ENCODE peak calls at places on chromosomes 6 and 20, in nine cellular contexts. Q is osteocyte, D is PC-9, F is esophagus squamous epithelium, E is DND-41, H is AG04450, J is left lung, V is AG09309, T is mammary epithelial cell. S is an unnamed sample.

GRCh38 chr20:362271-363254 is 15.7 kb downstream of the NRSN2 start:
- DNase-seq in Q (no peak), D (peak), F (peak), E (peak), H (no peak), J (peak), V (no peak), T (peak), S (no peak)

GRCh38 chr20:52569201-52569600 is 377.6 kb upstream of the ZFP64 start:
- DNase-seq in Q (no peak), D (no peak), F (no peak), E (no peak), H (no peak), J (no peak), V (no peak), T (no peak), S (no peak)

GRCh38 chr20:49676581-49677291 is 36.9 kb downstream of the B4GALT5 start:
- DNase-seq in Q (no peak), D (no peak), F (no peak), E (no peak), H (no peak), J (no peak), V (no peak), T (peak), S (no peak)

GRCh38 chr6:30744054-30744805 is at the start of gene IER3:
- DNase-seq in Q (peak), D (peak), F (no peak), E (peak), H (peak), J (peak), V (peak), T (peak), S (peak)

GRCh38 chr6:52571099-52571755 is 5.6 kb downstream of the TRAM2 start:
- DNase-seq in Q (no peak), D (no peak), F (no peak), E (peak), H (no peak), J (no peak), V (no peak), T (no peak), S (no peak)

GRCh38 chr6:129321303-129321702 is 388.7 kb downstream of the ARHGAP18 start:
- DNase-seq in Q (no peak), D (no peak), F (no peak), E (no peak), H (no peak), J (no peak), V (no peak), T (no peak), S (no peak)

GRCh38 chr6:10441004-10441654 is 26.3 kb upstream of the TFAP2A start:
- DNase-seq in Q (no peak), D (peak), F (no peak), E (no peak), H (peak), J (no peak), V (peak), T (peak), S (peak)

GRCh38 chr20:62640870-62641748 is 1.2 kb upstream of the SLCO4A1 start:
- DNase-seq in Q (no peak), D (no peak), F (no peak), E (no peak), H (no peak), J (peak), V (no peak), T (no peak), S (no peak)

GRCh38 chr6:128740951-128741350 is 142.0 kb upstream of the LAMA2 start:
- DNase-seq in Q (no peak), D (no peak), F (no peak), E (no peak), H (no peak), J (no peak), V (no peak), T (no peak), S (no peak)

GRCh38 chr20:62080249-62080993 is 14.7 kb upstream of the TAF4 start:
- DNase-seq in Q (no peak), D (no peak), F (no peak), E (no peak), H (no peak), J (no peak), V (no peak), T (no peak), S (no peak)

GRCh38 chr6:52325695-52326471 is 36.1 kb upstream of the PAQR8 start:
- DNase-seq in Q (no peak), D (no peak), F (no peak), E (no peak), H (no peak), J (no peak), V (no peak), T (no peak), S (no peak)

GRCh38 chr20:3239867-3240775 is 1.1 kb upstream of the SLC4A11 start:
- DNase-seq in Q (no peak), D (no peak), F (no peak), E (no peak), H (no peak), J (peak), V (no peak), T (peak), S (no peak)

GRCh38 chr20:3237011-3237957 is 1.7 kb downstream of the SLC4A11 start:
- DNase-seq in Q (no peak), D (peak), F (no peak), E (no peak), H (no peak), J (no peak), V (no peak), T (no peak), S (no peak)

GRCh38 chr20:3238616-3239025 is 369 bp downstream of the SLC4A11 start:
- DNase-seq in Q (no peak), D (peak), F (no peak), E (no peak), H (no peak), J (peak), V (no peak), T (peak), S (no peak)

GRCh38 chr20:3239026-3239866 is at the start of gene SLC4A11:
- DNase-seq in Q (no peak), D (peak), F (no peak), E (no peak), H (no peak), J (peak), V (no peak), T (peak), S (peak)

DNA sequence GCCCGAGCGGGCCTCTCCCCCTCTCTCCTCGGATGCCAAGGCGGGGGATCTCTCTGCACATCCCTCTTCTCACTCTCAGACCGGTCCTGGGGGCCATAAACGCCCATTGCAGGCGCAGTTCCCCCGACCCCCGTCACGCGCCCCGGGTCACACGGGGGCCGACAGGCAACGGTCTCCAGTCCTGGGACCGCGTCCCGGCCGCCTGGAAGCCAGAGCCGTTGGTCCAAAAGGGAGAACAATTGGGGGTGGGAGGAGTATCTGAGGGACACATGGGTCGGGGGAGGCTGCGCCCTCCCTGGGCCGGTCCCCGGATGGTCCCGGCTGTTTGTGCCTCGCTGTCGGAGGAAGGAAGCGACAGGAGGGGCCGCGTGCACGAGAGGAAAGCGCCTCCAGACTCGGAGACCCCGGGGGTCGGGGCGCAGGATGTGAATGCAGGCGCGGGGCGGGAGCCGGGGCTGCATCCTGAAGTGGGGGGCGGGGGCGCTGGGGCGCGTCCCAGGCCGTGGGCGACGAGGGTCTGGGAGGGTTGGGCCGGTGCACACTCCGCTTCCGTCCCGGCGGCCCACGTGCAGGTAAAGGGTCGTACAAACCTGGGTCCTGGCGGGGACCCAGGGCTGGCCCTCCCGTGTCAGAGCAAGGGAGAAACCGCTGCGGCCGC is 903 bp downstream of the SLC4A11 start:
- DNase-seq in Q (no peak), D (no peak), F (no peak), E (no peak), H (no peak), J (peak), V (no peak), T (no peak), S (no peak)
- TF ChIP-seq CTCF in Q (no peak), D (no peak), F (no peak), E (no peak), H (no peak), J (no peak), V (no peak), T (no peak), S (no peak)

GRCh38 chr6:163459007-163459406 is 44.5 kb downstream of the QKI start:
- DNase-seq in Q (no peak), D (no peak), F (no peak), E (no peak), H (no peak), J (no peak), V (no peak), T (no peak), S (no peak)

GRCh38 chr6:163460307-163460782 is 45.8 kb downstream of the QKI start:
- DNase-seq in Q (no peak), D (no peak), F (no peak), E (peak), H (no peak), J (no peak), V (no peak), T (no peak), S (no peak)

GRCh38 chr6:163459536-163459935 is 45.0 kb downstream of the QKI start:
- DNase-seq in Q (no peak), D (no peak), F (no peak), E (no peak), H (no peak), J (no peak), V (no peak), T (no peak), S (no peak)

GRCh38 chr6:163455553-163455952 is 41.0 kb downstream of the QKI start:
- DNase-seq in Q (no peak), D (no peak), F (no peak), E (no peak), H (no peak), J (no peak), V (no peak), T (no peak), S (no peak)

DNA sequence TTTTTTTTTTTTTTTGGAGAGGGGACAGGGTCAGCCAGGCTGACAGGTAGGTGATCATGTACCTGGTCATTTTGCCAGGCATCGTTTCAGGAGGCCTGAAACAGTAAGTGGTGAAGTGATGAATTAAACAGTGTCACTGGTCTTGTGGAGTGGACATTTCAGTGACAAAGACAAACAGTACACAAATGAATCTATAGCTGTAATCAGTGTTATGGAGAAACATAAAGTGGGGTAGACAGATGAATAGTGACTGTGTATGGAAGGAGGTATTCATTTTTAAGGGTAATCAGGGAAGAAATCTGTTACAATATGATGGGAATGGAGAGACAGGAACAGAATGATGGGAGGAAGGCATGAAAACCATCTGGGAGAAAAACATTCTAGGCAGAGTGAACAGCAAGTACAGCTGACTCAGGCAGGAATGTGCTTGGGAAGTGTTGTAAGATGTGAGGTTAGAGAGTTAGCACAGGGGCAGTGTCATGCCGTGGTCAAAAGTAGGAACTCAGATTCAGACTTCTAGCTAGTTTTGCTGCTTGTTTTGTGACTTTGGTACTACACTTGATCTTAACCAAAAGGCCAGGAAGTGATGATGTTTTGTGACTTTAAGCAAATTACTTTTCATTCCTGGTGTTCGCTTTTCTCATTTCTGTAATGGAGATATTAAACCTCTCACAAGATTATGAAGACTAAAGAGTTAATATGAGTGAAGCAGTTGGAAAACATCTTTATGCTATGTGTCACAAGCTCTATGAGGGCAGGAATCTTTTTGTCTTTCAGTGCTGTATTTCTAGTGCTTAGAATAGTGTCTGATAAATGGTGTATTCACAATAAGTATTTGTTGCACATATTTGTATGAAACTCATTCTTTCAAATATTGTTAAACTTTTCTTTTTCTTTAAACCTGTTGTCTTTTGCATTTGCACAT is 43.4 kb downstream of the QKI start:
- DNase-seq in Q (no peak), D (no peak), F (no peak), E (no peak), H (peak), J (no peak), V (peak), T (peak), S (peak)
- TF ChIP-seq CTCF in Q (no peak), D (no peak), F (no peak), E (no peak), H (peak), J (no peak), V (no peak), T (no peak), S (no peak)

DNA sequence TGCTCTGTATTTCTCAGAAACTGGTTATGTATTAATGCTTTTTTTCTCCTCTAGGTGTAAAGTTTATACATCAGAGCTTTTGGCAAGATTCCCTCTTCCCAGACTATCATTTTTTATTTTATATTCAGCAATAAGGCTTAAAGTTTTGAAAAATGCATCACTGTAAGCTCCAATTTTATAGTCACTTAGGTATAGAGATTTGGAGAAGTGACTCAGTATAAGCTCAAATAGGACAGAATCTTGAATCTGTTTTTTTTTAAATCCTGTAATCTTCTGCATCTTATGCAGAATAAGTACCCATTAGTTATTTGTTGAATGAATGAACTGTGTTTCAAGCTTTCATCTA is 1.0 kb downstream of the NCOA7 start:
- DNase-seq in Q (no peak), D (no peak), F (no peak), E (no peak), H (no peak), J (no peak), V (no peak), T (no peak), S (no peak)
- TF ChIP-seq CTCF in Q (no peak), D (peak), F (no peak), E (no peak), H (no peak), J (no peak), V (no peak), T (no peak), S (no peak)

DNA sequence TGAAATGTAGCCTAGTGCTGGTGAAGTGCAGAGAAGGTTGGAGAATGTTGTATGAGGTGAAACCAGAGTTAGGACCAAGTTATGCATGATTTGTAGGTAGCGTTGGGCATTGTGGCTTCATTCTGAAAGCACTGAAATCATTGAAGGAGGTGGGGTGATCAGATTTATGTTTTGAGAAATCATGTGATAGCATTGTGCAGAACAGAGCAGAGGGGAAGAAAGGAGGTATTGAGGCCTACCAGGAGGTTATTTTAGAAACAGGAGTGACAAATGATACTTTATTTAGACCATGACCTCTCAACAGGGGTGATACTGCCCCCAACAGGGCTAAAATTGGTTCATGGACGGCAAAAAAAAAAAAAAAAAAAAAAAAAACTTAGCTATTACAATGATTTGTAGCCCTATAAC is 15.6 kb upstream of the HMGN3 start:
- DNase-seq in Q (no peak), D (no peak), F (no peak), E (no peak), H (no peak), J (no peak), V (no peak), T (no peak), S (no peak)
- TF ChIP-seq CTCF in Q (no peak), D (no peak), F (no peak), E (peak), H (peak), J (no peak), V (no peak), T (no peak), S (no peak)

DNA sequence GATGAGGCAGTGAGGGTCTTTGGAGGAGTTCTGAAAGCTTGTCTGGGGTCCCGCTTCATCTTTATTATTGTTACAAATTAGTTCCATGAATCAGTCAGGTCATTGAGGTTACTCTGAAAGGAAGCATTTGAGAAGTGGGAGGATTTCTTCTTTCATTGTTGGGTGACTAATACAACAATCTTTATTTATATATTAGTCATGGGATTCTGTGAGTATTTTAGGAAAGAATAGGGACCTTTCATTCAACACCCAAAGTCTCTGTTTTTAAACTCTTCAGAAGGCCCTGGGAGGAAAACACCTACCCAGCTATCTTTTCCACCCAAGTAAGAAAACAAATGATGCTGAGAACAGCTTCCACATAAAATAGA is 98.3 kb downstream of the SOD2 start:
- DNase-seq in Q (no peak), D (no peak), F (no peak), E (no peak), H (no peak), J (no peak), V (peak), T (peak), S (no peak)
- TF ChIP-seq CTCF in Q (no peak), D (no peak), F (no peak), E (no peak), H (no peak), J (no peak), V (no peak), T (no peak), S (no peak)

GRCh38 chr6:15266423-15266996 is 20.6 kb downstream of the JARID2 start:
- DNase-seq in Q (no peak), D (no peak), F (no peak), E (no peak), H (no peak), J (no peak), V (no peak), T (no peak), S (no peak)
- TF ChIP-seq CTCF in Q (no peak), D (no peak), F (no peak), E (no peak), H (no peak), J (no peak), V (no peak), T (no peak), S (no peak)

DNA sequence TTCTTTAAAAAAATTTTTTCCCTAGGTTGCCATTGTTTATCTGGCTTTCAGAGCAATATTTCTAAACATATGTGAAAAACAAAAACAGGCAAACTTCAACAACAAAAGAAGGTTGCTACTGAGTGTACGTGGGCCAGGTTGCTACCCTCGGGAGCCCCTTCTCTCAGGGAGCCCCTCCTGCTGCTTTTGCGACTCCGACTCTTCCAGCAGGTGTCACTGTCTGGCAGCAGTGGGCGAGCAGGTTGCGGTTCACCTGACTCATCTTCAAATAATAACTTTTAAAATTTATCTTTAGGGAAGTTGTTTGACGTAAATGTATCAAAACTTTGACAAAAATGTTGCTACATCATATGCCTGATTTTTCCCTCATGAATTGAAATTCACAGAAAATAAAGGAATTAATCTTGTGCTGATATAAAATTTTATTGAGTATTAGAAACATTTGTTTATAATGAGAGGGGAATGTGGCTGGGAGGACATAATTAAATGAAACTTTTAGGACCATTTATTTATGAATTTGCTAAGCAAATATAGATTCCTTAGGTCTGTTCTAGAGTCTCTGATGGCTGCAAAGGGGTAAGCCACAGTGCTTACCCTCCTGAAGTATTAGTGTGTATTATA is 138.8 kb downstream of the HIVEP1 start:
- DNase-seq in Q (no peak), D (peak), F (no peak), E (peak), H (no peak), J (peak), V (no peak), T (no peak), S (no peak)
- TF ChIP-seq CTCF in Q (peak), D (peak), F (peak), E (peak), H (peak), J (peak), V (peak), T (peak), S (peak)

GRCh38 chr6:80106418-80107235 is at the start of gene BCKDHB:
- DNase-seq in Q (peak), D (peak), F (peak), E (peak), H (peak), J (peak), V (peak), T (peak), S (peak)
- TF ChIP-seq CTCF in Q (no peak), D (no peak), F (no peak), E (no peak), H (no peak), J (no peak), V (peak), T (peak), S (no peak)

GRCh38 chr20:5511930-5512329 is 195.2 kb upstream of the PROKR2 start:
- DNase-seq in Q (no peak), D (no peak), F (no peak), E (no peak), H (no peak), J (no peak), V (no peak), T (no peak), S (no peak)

GRCh38 chr20:5511505-5511904 is 194.8 kb upstream of the PROKR2 start:
- DNase-seq in Q (no peak), D (no peak), F (no peak), E (no peak), H (no peak), J (no peak), V (no peak), T (no peak), S (no peak)

GRCh38 chr20:5510446-5510845 is 193.7 kb upstream of the PROKR2 start:
- DNase-seq in Q (no peak), D (no peak), F (no peak), E (no peak), H (no peak), J (no peak), V (no peak), T (no peak), S (no peak)

GRCh38 chr20:5511082-5511481 is 194.3 kb upstream of the PROKR2 start:
- DNase-seq in Q (no peak), D (no peak), F (no peak), E (no peak), H (no peak), J (no peak), V (no peak), T (no peak), S (no peak)

GRCh38 chr20:5513975-5514516 is 197.3 kb upstream of the PROKR2 start:
- DNase-seq in Q (no peak), D (no peak), F (no peak), E (no peak), H (no peak), J (no peak), V (no peak), T (peak), S (no peak)
- TF ChIP-seq CTCF in Q (no peak), D (no peak), F (no peak), E (no peak), H (peak), J (no peak), V (no peak), T (no peak), S (no peak)

S was measured in AG09319.